ENCODE peak calls at places on chromosomes 7 and 10, in eight cellular contexts. V, Y, K, D, S, M, Z and O are unnamed samples.

GRCh38 chr10:73920084-73920483 is 9.2 kb downstream of the PLAU start:
- DNase-seq in S (no peak), M (no peak), Z (peak), Y (no peak), D (no peak), K (no peak), V (no peak), O (no peak)

GRCh38 chr7:30276203-30276900 is 8.0 kb upstream of the ZNRF2 start:
- DNase-seq in K (peak), M (no peak), V (peak), Y (no peak), D (no peak), S (peak), Z (peak), O (no peak)

GRCh38 chr7:13849528-13849892 is 140.0 kb downstream of the ETV1 start:
- DNase-seq in Y (no peak), Z (no peak), S (no peak), D (no peak), M (no peak), V (no peak), K (no peak), O (no peak)

GRCh38 chr10:14635049-14635710 is 139.5 kb downstream of the FAM107B start:
- DNase-seq in D (no peak), K (no peak), S (no peak), Z (no peak), M (no peak), Y (no peak), V (no peak), O (no peak)

GRCh38 chr7:42185726-42186125 is 51.3 kb downstream of the GLI3 start:
- DNase-seq in Y (no peak), K (no peak), Z (no peak), M (no peak), V (no peak), D (no peak), S (no peak), O (no peak)

GRCh38 chr7:159139202-159139601 is 5.5 kb downstream of the VIPR2 start:
- DNase-seq in D (no peak), Z (no peak), S (no peak), K (no peak), Y (no peak), M (no peak), V (no peak), O (no peak)

GRCh38 chr10:12511651-12512050 is 162.3 kb downstream of the CAMK1D start:
- DNase-seq in K (no peak), Y (no peak), D (peak), Z (no peak), S (no peak), V (no peak), M (no peak), O (no peak)

GRCh38 chr10:132229096-132229495 is 42.3 kb downstream of the DPYSL4 start:
- DNase-seq in V (no peak), D (no peak), S (no peak), K (no peak), M (no peak), Z (no peak), Y (no peak), O (no peak)

GRCh38 chr10:20221353-20221752 is 405.1 kb downstream of the PLXDC2 start:
- DNase-seq in Z (no peak), S (no peak), Y (no peak), V (no peak), D (no peak), K (no peak), M (no peak), O (no peak)

GRCh38 chr7:148962823-148963582 is 65.3 kb downstream of the PDIA4 start:
- DNase-seq in Z (peak), M (no peak), K (peak), Y (peak), D (peak), V (peak), S (peak), O (peak)